ENCODE peak calls at places on chromosomes 1 and 21, in five cellular contexts. O is ELR, W is DMS53, P is transverse colon, B is aorta. M is an unnamed sample.

GRCh38 chr1:242764161-242764560 is 239.7 kb upstream of the PLD5 start:
- DNase-seq in O (no peak), B (no peak), W (no peak), P (no peak), M (no peak)

GRCh38 chr1:20486457-20487235 is 636 bp upstream of the CAMK2N1 start:
- DNase-seq in P (peak), B (peak), O (peak), W (peak), M (peak)

GRCh38 chr1:46471885-46472502 is 17.6 kb upstream of the DMBX1 start:
- DNase-seq in O (no peak), B (no peak), W (no peak), P (no peak), M (no peak)

GRCh38 chr1:42219627-42220026 is 55.1 kb upstream of the GUCA2A start:
- DNase-seq in B (no peak), O (no peak), W (no peak), P (no peak), M (no peak)

GRCh38 chr1:118589486-118589885 is 398.7 kb downstream of the TBX15 start:
- DNase-seq in P (no peak), W (no peak), O (no peak), B (no peak), M (no peak)

GRCh38 chr1:55813619-55814018 is 598.5 kb upstream of the USP24 start:
- DNase-seq in O (no peak), B (peak), W (peak), P (peak), M (no peak)

GRCh38 chr1:162062542-162063015 is 6.9 kb upstream of the NOS1AP start:
- DNase-seq in P (no peak), B (peak), W (no peak), O (no peak), M (no peak)

GRCh38 chr1:232949636-232950196 is 695 bp upstream of the NTPCR start:
- DNase-seq in O (no peak), P (no peak), B (no peak), W (peak), M (no peak)

GRCh38 chr1:20616468-20617156 is 16.6 kb upstream of the PINK1 start:
- DNase-seq in W (no peak), B (no peak), O (peak), P (no peak), M (no peak)

GRCh38 chr1:31434979-31435378 is 22.0 kb downstream of the SERINC2 start:
- DNase-seq in B (no peak), P (no peak), O (no peak), W (no peak), M (no peak)

GRCh38 chr21:46404306-46404705 is 54.4 kb upstream of the DIP2A start:
- DNase-seq in B (peak), P (no peak), W (no peak), O (no peak), M (no peak)

GRCh38 chr1:28781305-28781704 is 30.7 kb upstream of the OPRD1 start:
- DNase-seq in P (no peak), W (no peak), B (no peak), O (no peak), M (no peak)

GRCh38 chr21:42839271-42840231 is 39.8 kb downstream of the WDR4 start:
- DNase-seq in P (no peak), O (no peak), B (no peak), W (no peak), M (no peak)

GRCh38 chr1:7752512-7753417 is 18.3 kb upstream of the VAMP3 start:
- DNase-seq in P (peak), O (peak), W (peak), B (peak), M (peak)

GRCh38 chr1:96992871-96993270 is 271.3 kb downstream of the PTBP2 start:
- DNase-seq in P (no peak), B (no peak), W (no peak), O (no peak), M (no peak)

GRCh38 chr1:231460614-231461013 is 38.5 kb upstream of the EGLN1 start:
- DNase-seq in W (no peak), P (peak), B (no peak), O (no peak), M (peak)

GRCh38 chr1:76577818-76578185 is 289.5 kb upstream of the ST6GALNAC5 start:
- DNase-seq in W (no peak), B (no peak), P (no peak), O (no peak), M (no peak)

GRCh38 chr1:8464377-8464776 is 146.5 kb downstream of the SLC45A1 start:
- DNase-seq in B (no peak), P (no peak), O (no peak), W (no peak), M (no peak)

GRCh38 chr1:178192686-178193085 is 98.8 kb downstream of the RASAL2 start:
- DNase-seq in B (peak), W (peak), O (peak), P (peak), M (peak)

GRCh38 chr1:42328047-42328625 is 6.9 kb downstream of the FOXJ3 start:
- DNase-seq in O (no peak), B (no peak), W (no peak), P (no peak), M (no peak)

GRCh38 chr21:19999369-20000272 is 998.6 kb upstream of the NCAM2 start:
- DNase-seq in O (no peak), B (no peak), P (no peak), W (no peak), M (no peak)

GRCh38 chr1:44677201-44677520 is 2.6 kb downstream of the ARMH1 start:
- DNase-seq in B (no peak), W (peak), O (peak), P (no peak), M (peak)

GRCh38 chr1:32538887-32539583 is at the start of gene ZBTB8A:
- DNase-seq in W (peak), P (peak), O (peak), B (peak), M (peak)

GRCh38 chr1:183685112-183685713 is 32.1 kb upstream of the APOBEC4 start:
- DNase-seq in W (peak), O (peak), P (no peak), B (no peak), M (peak)

GRCh38 chr1:4336507-4336906 is 317.9 kb upstream of the AJAP1 start:
- DNase-seq in W (no peak), P (no peak), B (no peak), O (no peak), M (no peak)

GRCh38 chr1:46160212-46160611 is 14.7 kb upstream of the TSPAN1 start:
- DNase-seq in B (no peak), P (no peak), O (no peak), W (no peak), M (no peak)